ENCODE peak calls at places on chromosomes 6 and 20, in seven cellular contexts. L is cardiac muscle cell; G is A549; H is CD4-positive, alpha-beta T cell; C is Karpas-422; B is ascending aorta; U is CD8-positive, alpha-beta memory T cell. W is an unnamed sample.

GRCh38 chr6:138289739-138290138 is 71.4 kb upstream of the PBOV1 start:
- DNase-seq in L (peak), G (peak), H (no peak), C (no peak), B (no peak), U (no peak), W (no peak)

GRCh38 chr6:13671742-13672141 is 39.9 kb downstream of the RANBP9 start:
- DNase-seq in L (no peak), G (no peak), H (no peak), C (no peak), B (no peak), U (no peak), W (no peak)

GRCh38 chr20:8408587-8409307 is 276.7 kb downstream of the PLCB1 start:
- DNase-seq in L (no peak), G (no peak), H (no peak), C (no peak), B (no peak), U (no peak), W (no peak)

GRCh38 chr6:116278853-116279231 is 888 bp downstream of the TSPYL1 start:
- DNase-seq in L (no peak), G (peak), H (no peak), C (peak), B (no peak), U (no peak), W (no peak)

GRCh38 chr20:51680067-51680749 is 88.0 kb downstream of the ATP9A start:
- DNase-seq in L (no peak), G (no peak), H (no peak), C (no peak), B (no peak), U (no peak), W (no peak)

GRCh38 chr6:2266845-2267244 is 21.4 kb upstream of the GMDS start:
- DNase-seq in L (no peak), G (no peak), H (no peak), C (no peak), B (no peak), U (no peak), W (no peak)

GRCh38 chr6:138287144-138287955 is 69.1 kb upstream of the PBOV1 start:
- DNase-seq in L (peak), G (peak), H (peak), C (peak), B (no peak), U (peak), W (no peak)

GRCh38 chr20:62894261-62894660 is 32.0 kb downstream of the DIDO1 start:
- DNase-seq in L (no peak), G (no peak), H (no peak), C (no peak), B (no peak), U (no peak), W (no peak)

GRCh38 chr20:63223121-63223825 is 7.3 kb upstream of the YTHDF1 start:
- DNase-seq in L (peak), G (peak), H (peak), C (peak), B (no peak), U (peak), W (no peak)

DNA sequence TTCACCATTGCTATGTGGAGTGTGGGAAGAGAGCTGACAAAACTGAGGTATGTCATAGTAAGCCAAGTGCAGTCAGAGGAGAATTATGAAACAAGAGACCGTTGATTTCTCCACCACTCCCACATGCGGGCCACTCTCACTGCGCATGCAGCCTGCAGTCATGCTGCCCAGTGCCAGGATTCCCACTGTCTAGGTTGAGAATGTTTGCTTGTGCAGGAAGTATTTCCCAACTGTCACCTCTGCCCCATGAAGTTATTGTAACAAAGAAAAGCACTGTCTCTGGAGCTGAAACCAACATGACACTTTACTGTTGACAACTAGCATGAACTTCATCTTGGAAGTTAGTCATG is 18.7 kb upstream of the SFT2D1 start:
- DNase-seq in L (no peak), G (no peak), H (no peak), C (no peak), B (no peak), U (no peak), W (no peak)
- H3K27ac ChIP-seq in L (no peak), G (no peak), H (no peak), C (no peak), B (no peak), U (no peak), W (no peak)

GRCh38 chr6:53065266-53066058 is at the start of gene FBXO9:
- DNase-seq in L (peak), G (peak), H (peak), C (peak), B (peak), U (peak), W (peak)

GRCh38 chr6:53066059-53066406 is 829 bp downstream of the FBXO9 start:
- DNase-seq in L (no peak), G (peak), H (peak), C (peak), B (no peak), U (peak), W (peak)

GRCh38 chr6:53059648-53060589 is 5.3 kb upstream of the FBXO9 start:
- DNase-seq in L (no peak), G (no peak), H (no peak), C (no peak), B (no peak), U (no peak), W (no peak)

GRCh38 chr6:53064726-53065265 is 408 bp upstream of the FBXO9 start:
- DNase-seq in L (peak), G (peak), H (peak), C (peak), B (peak), U (peak), W (peak)

DNA sequence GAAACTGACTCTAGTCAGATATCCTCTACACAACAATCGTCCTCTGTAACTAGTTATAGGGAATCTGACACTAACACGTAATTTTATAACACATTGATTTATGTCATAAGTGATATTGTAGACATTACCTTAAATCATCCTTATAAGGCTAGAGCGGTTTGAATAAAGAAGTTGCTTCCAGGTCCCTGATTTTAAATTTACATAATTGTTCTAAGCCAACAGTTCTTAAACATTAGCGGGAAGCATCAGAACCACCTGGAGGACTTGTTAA is 2.9 kb upstream of the FBXO9 start:
- DNase-seq in L (no peak), G (no peak), H (no peak), C (no peak), B (no peak), U (no peak), W (no peak)
- H3K27ac ChIP-seq in L (no peak), G (no peak), H (no peak), C (no peak), B (peak), U (no peak), W (peak)

GRCh38 chr6:154590770-154591169 is 80.3 kb upstream of the CNKSR3 start:
- DNase-seq in L (no peak), G (no peak), H (no peak), C (no peak), B (no peak), U (no peak), W (no peak)
- H3K27ac ChIP-seq in L (no peak), G (no peak), H (no peak), C (no peak), B (no peak), U (no peak), W (no peak)

DNA sequence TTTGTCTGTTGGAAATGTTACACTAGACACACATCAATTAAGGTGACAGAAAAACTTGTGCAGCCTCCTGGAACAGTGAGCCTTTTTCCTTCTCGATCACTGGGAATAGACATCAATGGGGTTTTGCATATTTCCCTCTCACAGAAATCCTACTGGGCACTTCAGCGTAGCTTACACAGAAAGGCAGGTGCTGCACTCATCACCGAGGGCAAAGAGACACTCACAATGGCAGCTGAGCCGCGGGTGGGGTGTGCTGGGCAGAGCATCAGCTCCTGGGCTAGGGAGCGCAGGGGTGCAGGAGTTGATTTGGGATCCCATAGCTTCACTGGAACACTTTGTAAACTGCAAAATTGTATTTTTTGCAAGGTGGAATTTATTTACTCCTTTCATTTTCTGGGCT is 64.4 kb downstream of the THBS2 start:
- DNase-seq in L (no peak), G (no peak), H (no peak), C (no peak), B (no peak), U (no peak), W (no peak)
- H3K27ac ChIP-seq in L (no peak), G (no peak), H (no peak), C (no peak), B (peak), U (no peak), W (no peak)

GRCh38 chr20:47300071-47300470 is 56.4 kb downstream of the ZMYND8 start:
- DNase-seq in L (no peak), G (no peak), H (no peak), C (no peak), B (no peak), U (no peak), W (no peak)
- H3K27ac ChIP-seq in L (no peak), G (peak), H (no peak), C (no peak), B (no peak), U (no peak), W (no peak)

GRCh38 chr20:4246428-4246827 is 231.1 kb upstream of the RNF24 start:
- DNase-seq in L (no peak), G (no peak), H (no peak), C (no peak), B (no peak), U (no peak), W (no peak)

GRCh38 chr20:4244700-4245485 is 229.5 kb upstream of the RNF24 start:
- DNase-seq in L (no peak), G (peak), H (no peak), C (no peak), B (no peak), U (no peak), W (no peak)

GRCh38 chr20:4245542-4245941 is 230.2 kb upstream of the RNF24 start:
- DNase-seq in L (no peak), G (no peak), H (no peak), C (no peak), B (no peak), U (no peak), W (no peak)

GRCh38 chr20:4247261-4247660 is 231.9 kb upstream of the RNF24 start:
- DNase-seq in L (no peak), G (no peak), H (no peak), C (no peak), B (no peak), U (no peak), W (no peak)

GRCh38 chr20:4247898-4248858 is 232.8 kb upstream of the RNF24 start:
- DNase-seq in L (no peak), G (no peak), H (no peak), C (no peak), B (no peak), U (no peak), W (no peak)
- H3K27ac ChIP-seq in L (no peak), G (peak), H (no peak), C (no peak), B (peak), U (no peak), W (no peak)

GRCh38 chr6:56518995-56519767 is 123.5 kb downstream of the DST start:
- DNase-seq in L (no peak), G (no peak), H (no peak), C (no peak), B (no peak), U (no peak), W (no peak)
- H3K27ac ChIP-seq in L (no peak), G (no peak), H (no peak), C (no peak), B (peak), U (no peak), W (no peak)

GRCh38 chr6:148426317-148426977 is 83.8 kb downstream of the SASH1 start:
- DNase-seq in L (no peak), G (no peak), H (no peak), C (no peak), B (no peak), U (no peak), W (no peak)

GRCh38 chr6:148425443-148425842 is 82.8 kb downstream of the SASH1 start:
- DNase-seq in L (no peak), G (no peak), H (no peak), C (no peak), B (no peak), U (no peak), W (no peak)

GRCh38 chr6:148423601-148424270 is 81.1 kb downstream of the SASH1 start:
- DNase-seq in L (no peak), G (no peak), H (no peak), C (no peak), B (no peak), U (no peak), W (no peak)

GRCh38 chr6:148422085-148422484 is 79.4 kb downstream of the SASH1 start:
- DNase-seq in L (no peak), G (no peak), H (no peak), C (no peak), B (no peak), U (no peak), W (no peak)

DNA sequence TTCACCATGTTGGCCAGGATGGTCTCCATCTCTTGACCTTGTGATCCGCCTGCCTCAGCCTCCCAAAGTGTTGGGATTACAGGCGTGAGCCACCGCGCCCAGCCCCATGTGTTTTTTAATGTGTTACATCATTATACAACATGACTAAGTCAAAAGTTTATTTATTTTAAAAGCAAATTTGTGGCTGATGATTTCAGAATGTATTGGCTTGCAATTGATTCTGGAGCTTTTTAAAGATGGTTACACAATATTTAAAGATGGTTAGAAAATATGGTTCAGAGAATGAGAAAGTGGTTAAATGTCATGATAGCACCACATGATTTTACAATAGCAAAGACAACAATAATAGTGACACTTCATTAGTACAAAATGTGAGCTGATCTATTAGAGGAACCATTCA is 80.5 kb downstream of the SASH1 start:
- DNase-seq in L (no peak), G (no peak), H (no peak), C (no peak), B (no peak), U (no peak), W (no peak)
- H3K27ac ChIP-seq in L (no peak), G (no peak), H (no peak), C (no peak), B (no peak), U (no peak), W (no peak)

GRCh38 chr20:43849496-43850197 is 65.0 kb upstream of the TOX2 start:
- DNase-seq in L (no peak), G (peak), H (no peak), C (no peak), B (no peak), U (no peak), W (no peak)
- H3K27ac ChIP-seq in L (no peak), G (peak), H (no peak), C (no peak), B (no peak), U (no peak), W (no peak)

DNA sequence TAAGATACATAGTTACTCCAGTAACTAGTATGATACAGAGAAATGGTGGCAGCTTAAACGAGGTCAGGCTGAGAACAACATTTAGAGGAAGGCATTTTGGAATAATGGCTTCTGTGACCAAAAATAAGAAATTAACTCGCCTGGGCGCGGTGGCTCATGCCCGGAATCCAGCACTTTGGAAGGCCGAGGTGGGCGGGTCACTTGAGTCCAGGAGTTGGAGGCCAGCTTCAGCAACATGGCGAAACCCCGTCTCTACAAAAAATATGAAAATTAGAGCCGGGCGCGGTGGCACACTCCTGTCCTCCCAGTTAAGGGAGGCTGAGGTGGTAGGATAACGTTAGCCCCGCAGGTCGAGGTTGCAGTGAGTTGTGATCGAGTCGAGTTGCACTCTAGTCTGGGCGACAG is 1.8 kb downstream of the IGF2R start:
- DNase-seq in L (no peak), G (no peak), H (no peak), C (no peak), B (no peak), U (no peak), W (no peak)
- H3K27ac ChIP-seq in L (peak), G (no peak), H (no peak), C (no peak), B (no peak), U (peak), W (no peak)

W was measured in substantia nigra.